ENCODE peak calls at places on chromosomes 7 and 10, in five cellular contexts. H, O, Z, F and Q are unnamed samples.
A peak's percentile ranks its signal among the peaks of the same experiment; 100 is the strongest.

GRCh38 chr10:112421731-112422130 is 25.0 kb downstream of the ZDHHC6 start:
- DNase-seq in H (no peak), O (no peak), Z (no peak), F (no peak), Q (no peak)

GRCh38 chr10:52706347-52707070 is 66.1 kb downstream of the MBL2 start:
- DNase-seq in H (no peak), O (no peak), Z (no peak), F (no peak), Q (peak; percentile 14)

GRCh38 chr10:18659784-18660561 is 742 bp downstream of the ARL5B start:
- DNase-seq in H (no peak), O (no peak), Z (no peak), F (no peak), Q (peak; percentile 47)

GRCh38 chr10:19347592-19347991 is 299.0 kb downstream of the MALRD1 start:
- DNase-seq in H (peak; percentile 12), O (no peak), Z (no peak), F (no peak), Q (no peak)

GRCh38 chr10:64515975-64516699 is 994.9 kb downstream of the REEP3 start:
- DNase-seq in H (no peak), O (no peak), Z (no peak), F (no peak), Q (no peak)

GRCh38 chr7:32809871-32810270 is 81.7 kb downstream of the KBTBD2 start:
- DNase-seq in H (no peak), O (no peak), Z (no peak), F (no peak), Q (no peak)

GRCh38 chr10:77889277-77889903 is 37.2 kb downstream of the DLG5 start:
- DNase-seq in H (no peak), O (no peak), Z (no peak), F (peak; percentile 69), Q (no peak)

GRCh38 chr7:47734949-47735291 is 153.0 kb upstream of the TNS3 start:
- DNase-seq in H (no peak), O (no peak), Z (no peak), F (no peak), Q (no peak)

GRCh38 chr10:80203835-80204148 is 1.5 kb downstream of the ANXA11 start:
- DNase-seq in H (no peak), O (no peak), Z (no peak), F (no peak), Q (no peak)

GRCh38 chr7:29177963-29178612 is 16.5 kb upstream of the CHN2 start:
- DNase-seq in H (no peak), O (peak; percentile 90), Z (no peak), F (no peak), Q (peak; percentile 67)

GRCh38 chr10:43854042-43854441 is 205.4 kb upstream of the ZNF32 start:
- DNase-seq in H (no peak), O (no peak), Z (no peak), F (no peak), Q (peak; percentile 34)

GRCh38 chr10:132143162-132143561 is 43.6 kb upstream of the DPYSL4 start:
- DNase-seq in H (peak; percentile 54), O (no peak), Z (no peak), F (no peak), Q (no peak)

GRCh38 chr10:110872145-110872983 is 636 bp downstream of the PDCD4 start:
- DNase-seq in H (peak; percentile 85), O (peak; percentile 58), Z (no peak), F (peak; percentile 83), Q (peak; percentile 91)

GRCh38 chr10:15083674-15084501 is 4.7 kb downstream of the ACBD7 start:
- DNase-seq in H (no peak), O (no peak), Z (no peak), F (no peak), Q (no peak)

GRCh38 chr7:95817846-95818245 is 45.5 kb downstream of the DYNC1I1 start:
- DNase-seq in H (no peak), O (peak; percentile 32), Z (no peak), F (no peak), Q (peak; percentile 46)

GRCh38 chr10:81872206-81872605 is 2.8 kb upstream of the NRG3 start:
- DNase-seq in H (no peak), O (peak; percentile 35), Z (no peak), F (no peak), Q (peak; percentile 30)

GRCh38 chr10:87612107-87612506 is 47.6 kb upstream of the PAPSS2 start:
- DNase-seq in H (no peak), O (no peak), Z (no peak), F (no peak), Q (no peak)

GRCh38 chr10:61397175-61397986 is 55.8 kb downstream of the TMEM26 start:
- DNase-seq in H (no peak), O (peak; percentile 49), Z (no peak), F (no peak), Q (peak; percentile 47)

GRCh38 chr10:28201666-28202400 is 101.0 kb downstream of the MPP7 start:
- DNase-seq in H (no peak), O (no peak), Z (no peak), F (no peak), Q (no peak)

GRCh38 chr10:130014734-130015695 is 50.9 kb upstream of the EBF3 start:
- DNase-seq in H (no peak), O (no peak), Z (no peak), F (no peak), Q (no peak)

GRCh38 chr10:630581-631073 is 58.8 kb downstream of the DIP2C start:
- DNase-seq in H (no peak), O (no peak), Z (no peak), F (no peak), Q (no peak)

GRCh38 chr7:13476881-13477444 is 512.5 kb downstream of the ETV1 start:
- DNase-seq in H (no peak), O (no peak), Z (no peak), F (no peak), Q (peak; percentile 1)
- TF ChIP-seq CTCF in H (no peak), O (no peak), Z (no peak), F (no peak), Q (no peak)

DNA sequence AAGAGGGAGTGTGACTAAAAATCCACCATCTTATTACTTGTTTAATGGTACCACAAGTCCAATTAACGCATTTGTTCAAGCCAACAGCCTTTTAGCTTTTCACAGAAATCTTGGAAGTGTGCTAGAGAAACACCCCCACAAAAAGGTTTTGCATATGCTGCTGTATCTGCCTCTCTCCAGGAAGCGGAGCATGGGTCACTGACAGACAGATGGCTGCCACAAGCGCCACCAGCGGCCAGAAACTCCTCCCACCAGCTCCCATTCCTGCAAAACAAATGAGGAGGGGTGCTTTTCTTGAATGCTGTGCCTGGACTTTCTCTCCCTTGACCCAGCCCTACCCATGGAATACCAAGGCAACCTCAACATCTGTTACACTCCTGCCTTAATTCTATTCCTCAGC is 176.3 kb upstream of the LRGUK start:
- DNase-seq in H (no peak), O (no peak), Z (no peak), F (no peak), Q (no peak)
- TF ChIP-seq CTCF in H (no peak), O (no peak), Z (no peak), F (no peak), Q (no peak)

GRCh38 chr7:81693080-81693479 is 76.8 kb downstream of the HGF start:
- DNase-seq in H (no peak), O (no peak), Z (no peak), F (no peak), Q (no peak)

GRCh38 chr7:81690688-81691087 is 79.2 kb downstream of the HGF start:
- DNase-seq in H (no peak), O (no peak), Z (no peak), F (no peak), Q (no peak)

GRCh38 chr7:81691199-81691821 is 78.5 kb downstream of the HGF start:
- DNase-seq in H (no peak), O (peak; percentile 42), Z (no peak), F (no peak), Q (peak; percentile 20)

GRCh38 chr7:81692146-81692905 is 77.5 kb downstream of the HGF start:
- DNase-seq in H (no peak), O (no peak), Z (no peak), F (no peak), Q (peak; percentile 34)

DNA sequence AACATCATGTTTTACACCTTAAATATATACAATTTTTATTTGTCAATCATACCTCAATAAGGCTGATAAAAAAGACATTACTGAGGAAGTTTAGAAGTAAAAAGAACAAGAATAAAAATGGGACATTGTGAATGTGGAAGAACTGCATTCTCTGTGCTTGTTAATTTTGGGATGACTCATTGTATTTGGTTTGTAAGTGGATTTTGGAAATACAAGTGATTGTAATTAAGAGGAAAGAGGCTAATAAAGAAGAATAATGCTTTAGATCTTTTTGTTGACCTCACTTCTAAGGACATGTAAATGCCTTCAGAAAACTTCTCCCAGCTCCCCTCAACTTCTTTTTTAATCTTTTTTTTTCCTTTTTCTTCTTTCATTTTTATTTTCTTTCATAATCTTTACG is 76.0 kb downstream of the HGF start:
- DNase-seq in H (no peak), O (no peak), Z (no peak), F (no peak), Q (no peak)
- TF ChIP-seq CTCF in H (no peak), O (no peak), Z (no peak), F (no peak), Q (no peak)

DNA sequence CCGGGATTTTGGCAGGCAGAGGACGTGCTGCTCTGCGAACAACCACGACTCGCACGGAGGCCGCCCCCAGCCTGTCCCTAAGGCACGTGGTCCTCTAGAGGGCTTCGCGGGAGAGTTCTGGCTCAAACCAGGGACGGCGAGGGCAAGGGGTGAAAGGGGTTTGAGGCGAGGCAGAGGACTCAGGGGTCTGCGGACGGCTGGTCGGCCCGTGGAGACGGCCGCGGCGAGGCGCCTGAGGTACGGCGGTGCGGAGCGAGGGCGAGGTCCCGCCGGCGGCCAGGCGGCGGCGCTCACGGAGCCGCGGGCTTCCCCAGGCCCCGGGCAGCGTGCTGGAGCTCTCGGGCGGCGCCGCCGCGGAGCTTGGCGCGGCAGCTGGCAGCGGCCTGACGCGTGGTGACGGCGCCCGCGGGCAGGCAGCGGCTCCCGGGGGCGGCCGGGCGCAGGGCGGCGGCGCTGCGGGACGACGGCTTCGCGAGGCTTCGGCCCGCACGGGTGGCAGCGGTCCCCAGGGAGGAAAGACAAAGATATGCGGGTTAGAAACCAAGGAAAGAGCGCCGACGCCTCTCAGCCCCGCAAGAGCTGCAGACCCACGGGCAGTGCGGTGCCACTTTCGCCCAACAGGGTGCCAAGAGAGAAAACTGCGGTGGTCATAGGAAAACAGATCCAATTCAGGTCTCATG is 44.8 kb downstream of the ZNF800 start:
- DNase-seq in H (peak; percentile 87), O (peak; percentile 70), Z (no peak), F (peak; percentile 77), Q (peak; percentile 71)
- TF ChIP-seq CTCF in H (peak; percentile 32), O (peak; percentile 51), Z (no peak), F (peak; percentile 47), Q (peak; percentile 19)

DNA sequence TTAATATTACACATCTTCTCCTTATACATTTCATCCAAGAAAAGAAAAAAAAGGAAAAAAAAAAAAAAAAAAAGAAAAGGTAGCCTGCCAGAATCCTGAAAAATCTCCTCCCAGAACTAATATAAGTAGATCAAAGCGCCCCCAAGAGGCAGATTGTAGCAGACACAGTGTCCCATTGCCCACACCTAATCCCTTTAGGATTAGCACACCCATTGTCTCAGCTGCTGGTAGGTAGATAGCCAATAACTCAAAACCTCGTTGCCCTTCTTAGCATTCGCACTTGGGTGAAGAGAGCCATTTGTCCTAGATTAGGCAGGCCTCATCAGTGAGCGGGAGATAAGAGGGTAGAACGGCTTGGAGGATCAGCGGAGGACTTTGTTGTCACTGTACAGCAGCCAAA is 100.2 kb upstream of the SORCS1 start:
- DNase-seq in H (no peak), O (no peak), Z (no peak), F (peak; percentile 57), Q (no peak)
- TF ChIP-seq CTCF in H (peak; percentile 24), O (no peak), Z (no peak), F (peak; percentile 24), Q (no peak)